ENCODE peak calls at places on chromosomes 13 and 19, in six cellular contexts. U is AG04450, W is left ventricle myocardium inferior, I is psoas muscle, Z is adrenal gland, B is mammary epithelial cell. D is an unnamed sample.

GRCh38 chr19:34493038-34493648 is 11.6 kb downstream of the WTIP start:
- DNase-seq in I (no peak), W (no peak), U (no peak), B (no peak), Z (no peak), D (no peak)

GRCh38 chr19:5341448-5341820 is 822 bp upstream of the PTPRS start:
- DNase-seq in W (no peak), I (no peak), U (no peak), B (no peak), Z (no peak), D (no peak)

GRCh38 chr19:35665157-35665556 is 1.2 kb upstream of the UPK1A start:
- DNase-seq in B (no peak), I (no peak), Z (no peak), W (no peak), U (no peak), D (no peak)

GRCh38 chr13:82062772-82063171 is 1721.8 kb upstream of the SPRY2 start:
- DNase-seq in U (no peak), W (no peak), I (no peak), B (no peak), Z (no peak), D (no peak)

GRCh38 chr19:1470864-1471513 is 8.0 kb downstream of the C19orf25 start:
- DNase-seq in U (no peak), I (peak), B (no peak), W (no peak), Z (no peak), D (no peak)

GRCh38 chr13:88857256-88857655 is 1186.1 kb downstream of the SLITRK5 start:
- DNase-seq in W (no peak), U (no peak), Z (no peak), I (no peak), B (no peak), D (no peak)

GRCh38 chr13:48813518-48813917 is 159.8 kb downstream of the CYSLTR2 start:
- DNase-seq in U (no peak), Z (no peak), W (no peak), I (no peak), B (no peak), D (no peak)

GRCh38 chr13:98385591-98385990 is 191.3 kb downstream of the STK24 start:
- DNase-seq in Z (no peak), W (no peak), U (no peak), B (no peak), I (no peak), D (no peak)

GRCh38 chr19:16457954-16458331 is 13.8 kb downstream of the EPS15L1 start:
- DNase-seq in W (peak), U (no peak), I (peak), Z (no peak), B (no peak), D (no peak)
- H3K27ac ChIP-seq in W (peak), U (peak), I (peak), Z (peak), B (no peak), D (no peak)

GRCh38 chr19:41447732-41448332 is 4.9 kb downstream of the ERICH4 start:
- DNase-seq in I (no peak), Z (no peak), B (no peak), W (no peak), U (no peak), D (no peak)
- H3K27ac ChIP-seq in I (no peak), Z (no peak), B (no peak), W (peak), U (no peak), D (no peak)

GRCh38 chr19:18665771-18666202 is 17.7 kb upstream of the CRTC1 start:
- DNase-seq in I (no peak), B (no peak), W (no peak), U (no peak), Z (no peak), D (no peak)

GRCh38 chr19:18668252-18668631 is 15.2 kb upstream of the CRTC1 start:
- DNase-seq in Z (no peak), W (no peak), B (no peak), I (no peak), U (no peak), D (no peak)

GRCh38 chr19:18667531-18668251 is 15.8 kb upstream of the CRTC1 start:
- DNase-seq in W (no peak), B (no peak), Z (no peak), I (no peak), U (no peak), D (no peak)

GRCh38 chr19:18666784-18667183 is 16.7 kb upstream of the CRTC1 start:
- DNase-seq in Z (no peak), W (no peak), U (no peak), B (no peak), I (no peak), D (no peak)

DNA sequence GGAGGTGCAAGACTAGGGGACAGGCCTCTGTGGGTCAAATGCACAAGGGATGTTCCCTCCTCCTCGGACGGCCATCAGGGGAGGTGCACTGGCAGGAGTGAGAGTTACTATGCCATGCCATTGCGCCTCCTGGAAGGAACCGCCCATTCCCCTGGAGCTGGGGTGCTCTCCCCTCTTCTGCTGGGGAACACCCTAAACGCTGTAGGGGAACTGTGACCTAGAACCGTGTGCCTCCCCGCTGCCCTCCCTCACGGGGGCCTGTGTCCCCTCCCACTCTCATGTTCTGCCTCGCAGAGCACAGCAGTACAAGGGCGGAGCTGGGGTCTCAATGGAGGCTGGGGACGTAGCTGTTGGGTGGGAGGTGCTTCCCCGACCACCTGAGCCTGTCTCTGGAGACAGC is 17.2 kb upstream of the CRTC1 start:
- DNase-seq in I (no peak), W (no peak), B (no peak), U (no peak), Z (no peak), D (no peak)
- H3K27ac ChIP-seq in I (no peak), W (no peak), B (no peak), U (no peak), Z (no peak), D (no peak)

DNA sequence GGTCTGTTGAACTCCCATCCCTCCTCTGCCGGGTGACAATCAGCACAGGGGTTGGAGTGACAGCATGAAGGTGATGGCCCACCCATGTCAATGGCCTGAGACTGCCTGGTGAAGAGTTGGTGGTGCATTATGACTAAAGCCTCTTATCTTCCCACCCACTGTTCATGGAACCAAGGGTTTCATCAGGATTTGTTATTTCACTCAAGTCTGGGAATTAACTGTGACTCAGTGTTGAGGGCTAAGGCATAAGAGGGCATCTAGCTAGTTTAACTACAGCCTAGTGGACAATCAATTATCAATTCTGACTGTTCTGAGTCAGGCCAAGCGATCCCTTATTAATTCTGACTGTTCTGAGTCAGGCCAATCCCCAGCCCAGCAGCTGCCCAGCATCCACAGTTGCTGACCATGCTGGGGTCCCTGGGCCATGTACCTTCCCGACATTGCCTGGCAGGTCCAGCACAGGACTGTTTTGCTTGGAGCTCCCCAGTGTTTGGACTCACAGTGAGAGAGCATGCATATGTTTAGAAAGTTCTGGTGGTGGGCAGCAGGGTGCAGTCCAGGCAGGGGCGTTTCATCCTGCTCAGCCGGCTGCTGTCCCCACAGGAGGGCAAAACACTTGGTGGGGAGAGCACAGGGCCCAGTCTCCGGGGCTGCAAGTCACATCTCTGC is 65.5 kb downstream of the RASL11A start:
- DNase-seq in W (no peak), B (peak), I (no peak), U (no peak), Z (no peak), D (no peak)
- H3K27ac ChIP-seq in W (no peak), B (no peak), I (no peak), U (no peak), Z (no peak), D (no peak)

GRCh38 chr13:97272526-97272925 is 50.4 kb downstream of the MBNL2 start:
- DNase-seq in Z (no peak), B (no peak), U (no peak), W (no peak), I (no peak), D (no peak)
- H3K27ac ChIP-seq in Z (no peak), B (peak), U (no peak), W (no peak), I (no peak), D (peak)

GRCh38 chr13:42276683-42277082 is 4.7 kb downstream of the AKAP11 start:
- DNase-seq in Z (no peak), I (no peak), U (no peak), W (no peak), B (no peak), D (no peak)

GRCh38 chr13:42280537-42280936 is 8.6 kb downstream of the AKAP11 start:
- DNase-seq in Z (no peak), I (no peak), B (no peak), U (no peak), W (no peak), D (no peak)

GRCh38 chr13:42279080-42279479 is 7.1 kb downstream of the AKAP11 start:
- DNase-seq in Z (no peak), W (no peak), I (no peak), U (no peak), B (no peak), D (no peak)

GRCh38 chr13:42277618-42278276 is 5.8 kb downstream of the AKAP11 start:
- DNase-seq in B (no peak), W (no peak), I (no peak), U (no peak), Z (no peak), D (no peak)

DNA sequence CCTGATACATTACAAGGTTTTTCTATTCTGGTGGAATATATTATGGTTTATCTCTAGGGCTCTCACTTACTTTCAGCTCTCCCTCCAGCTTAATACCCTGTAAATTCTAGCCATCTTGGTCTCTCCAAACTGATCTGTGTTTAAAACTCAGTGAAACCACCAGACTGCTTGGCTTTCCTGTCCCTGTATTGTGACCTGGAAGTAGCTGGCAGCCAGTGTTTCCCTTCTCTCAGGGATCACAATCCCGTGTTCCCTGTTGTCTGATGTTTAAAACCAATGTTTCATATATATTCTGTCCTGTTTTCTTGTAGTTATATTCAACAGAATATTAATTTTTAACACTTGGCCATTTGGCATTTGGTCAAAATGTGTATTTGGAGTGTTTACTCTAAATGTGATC is 8.0 kb downstream of the AKAP11 start:
- DNase-seq in W (no peak), I (no peak), Z (no peak), U (no peak), B (no peak), D (no peak)
- H3K27ac ChIP-seq in W (no peak), I (no peak), Z (no peak), U (no peak), B (no peak), D (no peak)

DNA sequence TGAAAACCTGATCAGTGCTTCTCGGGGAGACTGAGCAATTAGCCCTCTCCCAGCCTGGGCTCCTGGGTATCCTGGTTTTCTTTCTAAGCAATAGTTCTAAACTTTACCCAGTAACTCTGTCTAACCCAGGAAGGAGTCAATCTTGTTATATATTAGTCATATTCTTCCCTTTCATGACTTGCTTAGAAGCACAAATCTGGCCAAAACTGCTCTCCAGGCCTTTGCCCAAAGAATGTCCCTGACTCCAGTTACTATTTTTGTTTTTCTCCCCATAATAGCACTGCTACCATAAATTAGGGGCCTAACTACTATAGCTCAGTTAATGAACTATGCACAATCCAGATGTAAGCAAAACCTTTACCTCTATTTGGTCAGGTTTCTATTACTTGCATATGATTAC is 355.8 kb upstream of the HTR2A start:
- DNase-seq in W (no peak), Z (no peak), B (no peak), U (no peak), I (no peak), D (no peak)
- H3K27ac ChIP-seq in W (no peak), Z (no peak), B (no peak), U (no peak), I (no peak), D (no peak)

DNA sequence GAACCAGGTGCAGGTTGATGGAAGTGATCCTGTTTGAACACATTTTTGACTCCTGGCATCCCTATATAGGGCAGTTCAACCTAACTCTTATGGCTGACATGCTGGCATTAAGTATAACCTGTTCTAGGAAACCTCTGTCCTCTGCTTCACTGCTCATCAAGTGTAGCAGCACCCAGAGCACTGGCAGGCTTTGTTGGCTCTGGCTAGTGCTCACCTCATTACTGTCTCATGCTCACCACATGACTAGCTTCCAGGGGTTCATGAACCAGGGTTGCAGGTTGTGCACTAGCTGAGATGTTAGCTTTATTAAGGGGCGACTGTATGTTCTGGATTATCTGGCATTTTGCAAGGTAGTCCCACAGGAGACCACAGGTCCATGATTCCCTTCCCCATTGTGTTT is 63.6 kb downstream of the B3GLCT start:
- DNase-seq in I (no peak), U (no peak), B (no peak), Z (no peak), W (no peak), D (no peak)
- H3K27ac ChIP-seq in I (no peak), U (no peak), B (no peak), Z (no peak), W (no peak), D (no peak)

DNA sequence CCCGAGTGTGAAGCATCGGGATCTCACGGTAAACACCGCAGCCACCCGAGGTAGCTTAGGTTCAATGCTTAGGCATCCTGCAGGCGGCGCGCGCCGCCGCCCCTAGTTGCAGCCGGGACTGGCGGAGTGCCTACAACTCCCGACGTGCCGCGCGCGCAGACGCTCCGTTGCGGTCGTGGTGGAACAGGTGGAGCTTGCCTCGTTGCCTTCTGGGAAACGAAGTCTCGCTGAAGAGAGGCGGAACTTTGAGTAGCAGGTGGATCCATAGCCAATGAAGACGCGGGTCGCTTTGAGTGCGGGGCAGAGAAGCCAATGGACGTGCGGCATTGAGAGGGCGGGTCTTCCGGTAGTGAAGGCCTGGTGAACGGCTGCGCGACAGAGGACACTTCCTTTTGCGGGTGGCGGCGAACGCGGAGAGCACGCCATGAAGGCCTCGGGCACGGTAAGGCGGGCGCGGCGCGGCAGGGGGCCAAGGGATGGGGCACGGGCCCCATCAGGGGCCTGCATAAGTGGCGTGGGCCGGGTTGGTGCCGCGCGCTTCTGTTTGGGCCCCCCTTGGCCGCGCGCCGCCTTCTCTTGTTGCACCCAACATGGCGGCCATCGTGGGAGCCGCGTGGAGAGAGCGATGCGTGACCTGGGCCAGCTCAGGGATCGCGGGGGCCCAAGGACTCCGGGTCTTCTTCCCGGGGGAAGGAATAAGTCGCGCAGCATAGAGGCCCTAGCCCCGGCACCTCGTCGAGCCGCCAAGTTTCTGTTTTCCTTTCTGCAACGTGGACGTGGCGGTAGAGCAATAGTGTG is at the start of gene RPL18A:
- DNase-seq in U (peak), W (peak), I (peak), Z (peak), B (peak), D (peak)
- H3K27ac ChIP-seq in U (no peak), W (peak), I (peak), Z (peak), B (peak), D (peak)

D was measured in epithelial cell of prostate.